ENCODE peak calls at places on chromosome 1, in six cellular contexts. O is non-pigmented ciliary epithelial cell, K is KG1, Z is epithelial cell of esophagus, W is dorsolateral prefrontal cortex, C is NCI-H1436. H is an unnamed sample.

GRCh38 chr1:160032165-160032827 is 506 bp upstream of the PIGM start:
- DNase-seq in O (no peak), K (no peak), Z (peak), W (peak), C (no peak), H (no peak)

GRCh38 chr1:229112832-229113548 is 157.9 kb upstream of the RAB4A start:
- DNase-seq in O (no peak), K (no peak), Z (no peak), W (no peak), C (no peak), H (no peak)

GRCh38 chr1:230541306-230541705 is 101.0 kb upstream of the COG2 start:
- DNase-seq in O (no peak), K (no peak), Z (no peak), W (no peak), C (no peak), H (no peak)

GRCh38 chr1:247409869-247410544 is 6.0 kb upstream of the NLRP3 start:
- DNase-seq in O (no peak), K (no peak), Z (no peak), W (no peak), C (no peak), H (no peak)

GRCh38 chr1:223332997-223333396 is 31.0 kb downstream of the SUSD4 start:
- DNase-seq in O (no peak), K (no peak), Z (no peak), W (no peak), C (no peak), H (no peak)

GRCh38 chr1:232634086-232634485 is 4.2 kb upstream of the SIPA1L2 start:
- DNase-seq in O (no peak), K (no peak), Z (peak), W (no peak), C (no peak), H (peak)

GRCh38 chr1:218304281-218305039 is 19.4 kb downstream of the RRP15 start:
- DNase-seq in O (no peak), K (peak), Z (no peak), W (peak), C (no peak), H (no peak)

GRCh38 chr1:160951443-160952128 is 3.0 kb downstream of the ITLN2 start:
- DNase-seq in O (no peak), K (peak), Z (peak), W (peak), C (no peak), H (peak)

GRCh38 chr1:60227581-60228252 is 154.1 kb upstream of the C1orf87 start:
- DNase-seq in O (no peak), K (no peak), Z (peak), W (no peak), C (no peak), H (no peak)

GRCh38 chr1:6790146-6790545 is 4.9 kb downstream of the CAMTA1 start:
- DNase-seq in O (no peak), K (no peak), Z (no peak), W (no peak), C (no peak), H (no peak)

H was measured in lung.